ENCODE peak calls at places on chromosomes 6 and 20, in four cellular contexts. D is activated naive CD8-positive, alpha-beta T cell treated with anti-CD3 and anti-CD28 coated beads for 36 hours; B is RCC 7860; J is activated gamma-delta T cell. P is an unnamed sample.

GRCh38 chr20:427849-428657 is 20.0 kb downstream of the RBCK1 start:
- DNase-seq in D (no peak), B (no peak), J (no peak), P (no peak)

GRCh38 chr6:150282806-150283205 is 86.0 kb upstream of the IYD start:
- DNase-seq in D (no peak), B (no peak), J (no peak), P (no peak)

GRCh38 chr6:783966-784365 is 91.0 kb upstream of the EXOC2 start:
- DNase-seq in D (no peak), B (no peak), J (no peak), P (no peak)

GRCh38 chr6:153625089-153625488 is 414.0 kb upstream of the OPRM1 start:
- DNase-seq in D (no peak), B (no peak), J (no peak), P (peak)

GRCh38 chr20:61178431-61179080 is 73.5 kb upstream of the CDH4 start:
- DNase-seq in D (no peak), B (no peak), J (no peak), P (peak)

GRCh38 chr6:73548458-73549446 is 27.9 kb upstream of the EEF1A1 start:
- DNase-seq in D (no peak), B (no peak), J (no peak), P (no peak)

GRCh38 chr6:100296810-100297544 is 167.7 kb downstream of the SIM1 start:
- DNase-seq in D (no peak), B (peak), J (no peak), P (no peak)

GRCh38 chr20:34607066-34607465 is 48.5 kb downstream of the MAP1LC3A start:
- DNase-seq in D (no peak), B (no peak), J (no peak), P (no peak)

GRCh38 chr6:116210750-116211425 is 43.0 kb downstream of the TSPYL4 start:
- DNase-seq in D (no peak), B (peak), J (no peak), P (peak)

GRCh38 chr20:16007978-16008377 is 565.3 kb downstream of the KIF16B start:
- DNase-seq in D (no peak), B (no peak), J (no peak), P (no peak)

GRCh38 chr6:134111062-134111677 is 58.7 kb upstream of the SLC2A12 start:
- DNase-seq in D (peak), B (peak), J (no peak), P (peak)

GRCh38 chr6:125910518-125910917 is 46.1 kb upstream of the HINT3 start:
- DNase-seq in D (no peak), B (no peak), J (no peak), P (no peak)

GRCh38 chr6:170269151-170269872 is 21.6 kb downstream of the DLL1 start:
- DNase-seq in D (no peak), B (no peak), J (no peak), P (no peak)

GRCh38 chr6:139161817-139162284 is 27.0 kb downstream of the HECA start:
- DNase-seq in D (peak), B (no peak), J (no peak), P (no peak)

GRCh38 chr6:28335564-28336283 is at the start of gene ZSCAN31:
- DNase-seq in D (peak), B (peak), J (peak), P (peak)

GRCh38 chr6:14559754-14560527 is 442.4 kb downstream of the CD83 start:
- DNase-seq in D (no peak), B (peak), J (no peak), P (peak)

GRCh38 chr20:9059931-9060330 is 9.0 kb upstream of the PLCB4 start:
- DNase-seq in D (no peak), B (peak), J (no peak), P (peak)

GRCh38 chr6:20266851-20267608 is 54.8 kb upstream of the MBOAT1 start:
- DNase-seq in D (no peak), B (no peak), J (no peak), P (no peak)

GRCh38 chr20:10171864-10172751 is 46.5 kb upstream of the SNAP25 start:
- DNase-seq in D (peak), B (no peak), J (no peak), P (peak)

GRCh38 chr20:57330998-57331397 is 1.4 kb downstream of the SPO11 start:
- DNase-seq in D (no peak), B (no peak), J (no peak), P (no peak)

GRCh38 chr20:44271915-44272663 is 25.0 kb downstream of the GDAP1L1 start:
- DNase-seq in D (no peak), B (no peak), J (no peak), P (no peak)

GRCh38 chr20:62739067-62739466 is 30.4 kb downstream of the NTSR1 start:
- DNase-seq in D (no peak), B (no peak), J (no peak), P (no peak)

GRCh38 chr20:21704408-21705385 is 767 bp upstream of the PAX1 start:
- DNase-seq in D (no peak), B (no peak), J (no peak), P (no peak)